ENCODE peak calls at places on chromosomes 1 and 21, in seven cellular contexts. T is SK-N-SH, M is transverse colon, O is HCT116, N is endothelial cell of umbilical vein, L is HepG2, P is stomach. D is an unnamed sample. For H3K4me1, the result is how much of the 10 kb centered on the place peaks cover.

GRCh38 chr1:64745181-64745985 is 508 bp downstream of the RAVER2 start:
- DNase-seq in T (peak), M (peak), O (no peak), N (peak), L (peak), P (peak), D (peak)

GRCh38 chr1:7253988-7254587 is 468.8 kb downstream of the CAMTA1 start:
- DNase-seq in T (no peak), M (no peak), O (no peak), N (no peak), L (no peak), P (no peak), D (peak)

GRCh38 chr1:234188454-234188792 is 184.8 kb upstream of the COA6 start:
- DNase-seq in T (no peak), M (no peak), O (peak), N (no peak), L (peak), P (no peak), D (no peak)

GRCh38 chr1:18351735-18352134 is 129.0 kb upstream of the KLHDC7A start:
- DNase-seq in T (no peak), M (no peak), O (no peak), N (no peak), L (no peak), P (no peak), D (no peak)

GRCh38 chr1:225454067-225454618 is 26.3 kb upstream of the LBR start:
- DNase-seq in T (no peak), M (peak), O (no peak), N (peak), L (peak), P (peak), D (no peak)

GRCh38 chr1:109977225-109977624 is 7.3 kb upstream of the AHCYL1 start:
- DNase-seq in T (no peak), M (no peak), O (no peak), N (no peak), L (no peak), P (no peak), D (no peak)

GRCh38 chr1:9165396-9165795 is 36.5 kb upstream of the GPR157 start:
- DNase-seq in T (no peak), M (no peak), O (no peak), N (no peak), L (no peak), P (no peak), D (no peak)

GRCh38 chr1:184183919-184184318 is 132.4 kb downstream of the TSEN15 start:
- DNase-seq in T (no peak), M (no peak), O (no peak), N (no peak), L (no peak), P (no peak), D (no peak)

GRCh38 chr1:204736861-204737260 is 51.3 kb upstream of the LRRN2 start:
- DNase-seq in T (no peak), M (no peak), O (no peak), N (no peak), L (no peak), P (no peak), D (no peak)

GRCh38 chr1:225613006-225613405 is 39.9 kb downstream of the ENAH start:
- DNase-seq in T (no peak), M (no peak), O (no peak), N (no peak), L (no peak), P (no peak), D (no peak)

GRCh38 chr1:219660666-219661463 is 48.0 kb upstream of the ZC3H11B start:
- DNase-seq in T (no peak), M (peak), O (peak), N (peak), L (no peak), P (peak), D (peak)

GRCh38 chr1:232557661-232558260 is 72.2 kb downstream of the SIPA1L2 start:
- DNase-seq in T (no peak), M (no peak), O (no peak), N (no peak), L (no peak), P (no peak), D (no peak)

GRCh38 chr21:38777015-38777414 is 28.7 kb upstream of the ETS2 start:
- DNase-seq in T (no peak), M (no peak), O (no peak), N (no peak), L (no peak), P (no peak), D (no peak)

GRCh38 chr1:18950415-18951026 is 6.0 kb downstream of the IFFO2 start:
- DNase-seq in T (no peak), M (no peak), O (no peak), N (no peak), L (no peak), P (no peak), D (peak)

GRCh38 chr1:24973315-24973714 is 43.2 kb upstream of the RUNX3 start:
- DNase-seq in T (no peak), M (no peak), O (no peak), N (no peak), L (no peak), P (no peak), D (no peak)

GRCh38 chr1:100415217-100415778 is 63.0 kb downstream of the CDC14A start:
- DNase-seq in T (no peak), M (no peak), O (no peak), N (peak), L (no peak), P (no peak), D (no peak)

GRCh38 chr1:53375440-53375839 is 47.6 kb upstream of the LRP8 start:
- DNase-seq in T (no peak), M (no peak), O (no peak), N (no peak), L (no peak), P (peak), D (no peak)

GRCh38 chr21:28923439-28923975 is 69.2 kb downstream of the LTN1 start:
- DNase-seq in T (no peak), M (no peak), O (no peak), N (no peak), L (peak), P (no peak), D (no peak)

GRCh38 chr21:31018232-31018631 is 20.0 kb downstream of the KRTAP19-8 start:
- DNase-seq in T (no peak), M (no peak), O (no peak), N (no peak), L (no peak), P (no peak), D (no peak)

GRCh38 chr1:10665930-10666850 is 130.3 kb downstream of the CASZ1 start:
- DNase-seq in T (no peak), M (peak), O (no peak), N (no peak), L (no peak), P (peak), D (peak)

GRCh38 chr1:69836961-69837636 is 269.4 kb downstream of the LRRC7 start:
- DNase-seq in T (no peak), M (no peak), O (no peak), N (no peak), L (no peak), P (no peak), D (no peak)

GRCh38 chr1:18955442-18956188 is 861 bp downstream of the IFFO2 start:
- DNase-seq in T (peak), M (peak), O (no peak), N (peak), L (no peak), P (peak), D (peak)

GRCh38 chr1:203036135-203036534 is 9.8 kb downstream of the PPFIA4 start:
- DNase-seq in T (no peak), M (no peak), O (no peak), N (no peak), L (no peak), P (no peak), D (no peak)

GRCh38 chr1:202571719-202572339 is 138.4 kb downstream of the SYT2 start:
- DNase-seq in T (no peak), M (no peak), O (peak), N (peak), L (peak), P (no peak), D (no peak)

GRCh38 chr21:36429672-36430546 is 44.7 kb downstream of the CHAF1B start:
- DNase-seq in T (peak), M (peak), O (peak), N (peak), L (peak), P (peak), D (peak)

GRCh38 chr1:217425528-217425927 is 205.4 kb downstream of the GPATCH2 start:
- DNase-seq in T (no peak), M (no peak), O (no peak), N (no peak), L (no peak), P (no peak), D (no peak)

GRCh38 chr1:45718289-45718688 is 30.3 kb downstream of the TMEM69 start:
- DNase-seq in T (no peak), M (no peak), O (no peak), N (no peak), L (no peak), P (no peak), D (no peak)

GRCh38 chr1:54229281-54229891 is 29.4 kb downstream of the MRPL37 start:
- DNase-seq in T (peak), M (no peak), O (peak), N (peak), L (peak), P (no peak), D (no peak)

DNA sequence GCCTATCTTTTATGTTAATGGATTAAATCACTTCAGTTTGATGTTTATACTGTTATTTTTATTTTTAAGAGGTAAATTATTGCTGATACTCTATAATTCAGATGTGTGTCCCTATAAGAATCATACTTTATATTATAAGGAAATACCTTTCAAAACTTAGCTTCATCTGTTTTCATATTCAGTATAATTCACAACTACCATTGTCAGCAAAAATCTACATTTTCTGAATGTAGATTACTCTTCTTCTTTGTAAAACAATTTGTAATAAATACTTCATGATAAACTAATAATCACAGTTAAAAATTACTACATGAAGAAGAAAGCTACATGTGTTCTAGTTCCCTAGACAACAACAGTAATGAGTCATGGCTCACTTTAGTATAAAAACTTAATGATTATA is 115.4 kb upstream of the SERTAD4 start:
- DNase-seq in T (no peak), M (no peak), O (no peak), N (no peak), L (no peak), P (no peak), D (no peak)
- H3K4me3 ChIP-seq in T (no peak), M (no peak), O (no peak), N (no peak), L (no peak), P (no peak), D (no peak)

GRCh38 chr1:95578462-95578861 is 344.5 kb downstream of the RWDD3 start:
- DNase-seq in T (no peak), M (no peak), O (no peak), N (no peak), L (no peak), P (no peak), D (no peak)

GRCh38 chr1:95572002-95572401 is 338.0 kb downstream of the RWDD3 start:
- DNase-seq in T (peak), M (no peak), O (no peak), N (no peak), L (no peak), P (no peak), D (no peak)

GRCh38 chr1:95575291-95575690 is 341.3 kb downstream of the RWDD3 start:
- DNase-seq in T (no peak), M (no peak), O (no peak), N (no peak), L (no peak), P (no peak), D (peak)

DNA sequence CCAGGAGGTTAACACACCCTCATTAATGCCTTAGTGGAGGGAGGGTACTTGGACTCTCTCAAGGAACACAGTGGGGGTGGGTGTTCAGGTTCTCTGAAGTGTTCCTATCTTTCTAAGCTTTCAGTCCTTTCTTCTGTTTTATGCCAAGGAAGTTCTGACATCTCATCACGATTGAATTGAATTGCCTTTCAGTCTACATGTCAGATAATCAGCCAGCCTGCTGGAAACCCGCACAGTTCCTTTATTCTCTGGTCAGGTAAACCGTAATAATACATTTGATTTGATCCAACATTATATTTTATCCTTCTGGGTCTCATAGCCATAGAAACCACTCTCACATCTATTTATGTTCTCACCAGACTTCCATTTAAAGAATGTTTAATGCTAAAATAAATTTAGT is 339.0 kb downstream of the RWDD3 start:
- DNase-seq in T (no peak), M (no peak), O (no peak), N (no peak), L (no peak), P (no peak), D (no peak)
- TF ChIP-seq POLR2AphosphoS5 in T (no peak), M (no peak), O (no peak), N (no peak), L (no peak), P (no peak), D (no peak)

GRCh38 chr21:42106425-42106824 is 35.3 kb downstream of the UMODL1 start:
- DNase-seq in T (no peak), M (no peak), O (no peak), N (no peak), L (no peak), P (no peak), D (no peak)
- H3K4me1 ChIP-seq in T (under half), M (under half), O (under half), N (under half), L (under half), P (under half), D (under half)

GRCh38 chr21:42751866-42752265 is 98.4 kb downstream of the PDE9A start:
- DNase-seq in T (no peak), M (no peak), O (no peak), N (no peak), L (no peak), P (no peak), D (no peak)
- H3K4me3 ChIP-seq in T (no peak), M (no peak), O (no peak), N (no peak), L (no peak), P (no peak), D (no peak)

GRCh38 chr1:223700942-223701637 is 11.2 kb upstream of the CAPN2 start:
- DNase-seq in T (no peak), M (no peak), O (peak), N (peak), L (peak), P (no peak), D (no peak)
- TF ChIP-seq POLR2AphosphoS5 in T (peak), M (no peak), O (peak), N (peak), L (no peak), P (no peak), D (no peak)